ENCODE peak calls at places on chromosome 2, in eight cellular contexts. S is kidney, K is adipocyte, F is IMR-90, Y is endothelial cell of umbilical vein, I is gastrocnemius medialis, U is small intestine, R is right cardiac atrium. G is an unnamed sample. For H3K4me1, the result is how much of the 10 kb centered on the place peaks cover.

GRCh38 chr2:205058409-205058808 is 513.1 kb downstream of the PARD3B start:
- DNase-seq in Y (no peak), U (no peak), S (no peak), F (no peak), K (no peak), I (no peak), R (no peak), G (no peak)

GRCh38 chr2:126634273-126634861 is 21.6 kb upstream of the GYPC start:
- DNase-seq in U (peak), F (peak), K (no peak), I (no peak), R (peak), S (no peak), Y (no peak), G (peak)

GRCh38 chr2:232871418-232871834 is 1.4 kb downstream of the SNORC start:
- DNase-seq in U (no peak), S (no peak), F (no peak), I (no peak), R (no peak), K (no peak), Y (no peak), G (no peak)

GRCh38 chr2:10837532-10838266 is 25.1 kb upstream of the PDIA6 start:
- DNase-seq in F (no peak), K (no peak), Y (no peak), I (no peak), U (no peak), R (no peak), S (no peak), G (no peak)

GRCh38 chr2:28314968-28315367 is 77.7 kb upstream of the FOSL2 start:
- DNase-seq in Y (no peak), I (no peak), S (no peak), U (no peak), K (no peak), F (no peak), R (no peak), G (no peak)

GRCh38 chr2:134360750-134361487 is 107.0 kb downstream of the MGAT5 start:
- DNase-seq in S (no peak), Y (no peak), R (peak), I (peak), U (no peak), F (no peak), K (no peak), G (no peak)

GRCh38 chr2:64260817-64261216 is 116.6 kb upstream of the PELI1 start:
- DNase-seq in Y (peak), I (peak), U (peak), R (no peak), S (no peak), F (no peak), K (no peak), G (no peak)

GRCh38 chr2:37343537-37344434 is 644 bp upstream of the QPCT start:
- DNase-seq in U (no peak), K (peak), F (peak), R (no peak), Y (peak), S (no peak), I (no peak), G (no peak)

GRCh38 chr2:38750793-38751042 is 443 bp downstream of the SRSF7 start:
- DNase-seq in S (peak), U (peak), K (peak), R (peak), F (no peak), I (peak), Y (no peak), G (no peak)

GRCh38 chr2:239496700-239497099 is 95.9 kb upstream of the HDAC4 start:
- DNase-seq in K (no peak), U (no peak), I (no peak), R (no peak), F (no peak), Y (no peak), S (peak), G (peak)

GRCh38 chr2:24766609-24767008 is 26.6 kb downstream of the PTRHD1 start:
- DNase-seq in I (no peak), S (no peak), U (no peak), K (no peak), R (no peak), Y (no peak), F (no peak), G (no peak)

GRCh38 chr2:105287692-105288091 is 41.8 kb downstream of the TGFBRAP1 start:
- DNase-seq in S (no peak), R (no peak), Y (peak), K (peak), U (peak), I (no peak), F (peak), G (no peak)

GRCh38 chr2:160278889-160279196 is 78.8 kb upstream of the ITGB6 start:
- DNase-seq in K (peak), I (no peak), S (no peak), U (peak), F (peak), Y (peak), R (no peak), G (no peak)

GRCh38 chr2:165011199-165011598 is 55.9 kb upstream of the SLC38A11 start:
- DNase-seq in R (no peak), I (no peak), K (no peak), U (no peak), Y (no peak), S (no peak), F (no peak), G (no peak)

GRCh38 chr2:71670430-71670795 is 217.1 kb downstream of the DYSF start:
- DNase-seq in Y (no peak), U (no peak), R (no peak), S (peak), F (no peak), K (no peak), I (no peak), G (no peak)

GRCh38 chr2:221075203-221075602 is 496.9 kb downstream of the EPHA4 start:
- DNase-seq in U (no peak), I (no peak), R (no peak), Y (peak), S (no peak), K (peak), F (peak), G (no peak)

GRCh38 chr2:112075490-112076260 is 20.6 kb downstream of the TMEM87B start:
- DNase-seq in F (peak), I (no peak), U (no peak), Y (peak), R (no peak), S (no peak), K (peak), G (no peak)
- H3K4me1 ChIP-seq in F (under half), I (under half), U (under half), Y (under half), R (under half), S (under half), K (under half), G (under half)

GRCh38 chr2:207159002-207159401 is 6.7 kb downstream of the KLF7 start:
- DNase-seq in I (no peak), K (no peak), R (no peak), F (no peak), S (no peak), U (no peak), Y (no peak), G (no peak)
- H3K4me1 ChIP-seq in I (half or more), K (half or more), R (under half), F (under half), S (under half), U (under half), Y (half or more), G (half or more)

GRCh38 chr2:75605770-75606535 is 40.6 kb upstream of the MRPL19 start:
- DNase-seq in I (no peak), F (peak), R (no peak), Y (peak), K (peak), U (peak), S (no peak), G (no peak)
- H3K4me1 ChIP-seq in I (under half), F (under half), R (under half), Y (under half), K (under half), U (under half), S (under half), G (under half)

GRCh38 chr2:225122582-225123486 is 80.6 kb upstream of the DOCK10 start:
- DNase-seq in F (peak), K (peak), Y (peak), I (no peak), U (no peak), S (no peak), R (no peak), G (no peak)
- H3K4me1 ChIP-seq in F (under half), K (under half), Y (under half), I (under half), U (under half), S (under half), R (under half), G (under half)

GRCh38 chr2:234954551-234954992 is 2.8 kb downstream of the SH3BP4 start:
- DNase-seq in F (peak), U (peak), I (no peak), S (peak), Y (peak), R (no peak), K (peak), G (no peak)

GRCh38 chr2:234953116-234954031 is 1.6 kb downstream of the SH3BP4 start:
- DNase-seq in S (peak), I (no peak), Y (peak), K (peak), U (peak), F (no peak), R (no peak), G (no peak)

GRCh38 chr2:234951386-234952269 is at the start of gene SH3BP4:
- DNase-seq in F (peak), Y (peak), I (peak), S (peak), K (peak), U (peak), R (peak), G (no peak)

GRCh38 chr2:234950730-234951385 is 959 bp upstream of the SH3BP4 start:
- DNase-seq in Y (peak), F (peak), I (no peak), K (peak), R (no peak), U (peak), S (no peak), G (no peak)

GRCh38 chr2:234952270-234953115 is 676 bp downstream of the SH3BP4 start:
- DNase-seq in K (peak), S (peak), I (peak), U (peak), F (no peak), Y (peak), R (peak), G (no peak)
- H3K4me1 ChIP-seq in K (under half), S (under half), I (under half), U (under half), F (under half), Y (under half), R (under half), G (under half)

G was measured in CD4-positive, CD25-positive, alpha-beta regulatory T cell.